ENCODE peak calls at places on chromosome 1, in five cellular contexts. J is iris pigment epithelial cell, K is SHP77, O is COR-L47, T is Panc1. Y is an unnamed sample.

GRCh38 chr1:35807614-35808375 is at the start of gene AGO4:
- DNase-seq in J (peak; percentile 31), K (no peak), O (peak; percentile 24), T (peak; percentile 15), Y (no peak)

GRCh38 chr1:1616045-1616821 is 933 bp downstream of the MIB2 start:
- DNase-seq in J (no peak), K (no peak), O (peak; percentile 23), T (no peak), Y (no peak)

GRCh38 chr1:64961923-64962322 is 4.4 kb downstream of the JAK1 start:
- DNase-seq in J (no peak), K (no peak), O (no peak), T (no peak), Y (no peak)

GRCh38 chr1:246117066-246117791 is 389.9 kb downstream of the SMYD3 start:
- DNase-seq in J (peak; percentile 78), K (peak; percentile 54), O (peak; percentile 40), T (no peak), Y (no peak)

GRCh38 chr1:183022202-183023145 is 746 bp upstream of the LAMC1 start:
- DNase-seq in J (peak; percentile 98), K (peak; percentile 27), O (no peak), T (peak; percentile 92), Y (peak; percentile 84)

GRCh38 chr1:155320661-155321576 is at the start of gene RUSC1:
- DNase-seq in J (peak; percentile 62), K (peak; percentile 92), O (no peak), T (no peak), Y (no peak)

GRCh38 chr1:178540646-178541045 is 27.7 kb downstream of the TEX35 start:
- DNase-seq in J (peak; percentile 86), K (no peak), O (no peak), T (no peak), Y (no peak)

GRCh38 chr1:160007577-160008200 is 24.1 kb downstream of the PIGM start:
- DNase-seq in J (peak; percentile 14), K (peak; percentile 38), O (no peak), T (no peak), Y (peak; percentile 31)

GRCh38 chr1:22627331-22627730 is 9.1 kb upstream of the C1QA start:
- DNase-seq in J (no peak), K (peak; percentile 81), O (peak; percentile 35), T (no peak), Y (no peak)

GRCh38 chr1:40017951-40018575 is 22.5 kb upstream of the CAP1 start:
- DNase-seq in J (no peak), K (no peak), O (peak; percentile 94), T (no peak), Y (no peak)

GRCh38 chr1:225972344-225973152 is 26.6 kb downstream of the SDE2 start:
- DNase-seq in J (no peak), K (no peak), O (no peak), T (no peak), Y (no peak)

GRCh38 chr1:43549921-43550597 is 19.4 kb downstream of the PTPRF start:
- DNase-seq in J (no peak), K (no peak), O (peak; percentile 92), T (no peak), Y (peak; percentile 68)

GRCh38 chr1:230067441-230067870 is 418 bp downstream of the GALNT2 start:
- DNase-seq in J (peak; percentile 48), K (no peak), O (no peak), T (no peak), Y (no peak)

GRCh38 chr1:16053781-16054502 is 10.4 kb downstream of the CLCNKB start:
- DNase-seq in J (no peak), K (no peak), O (no peak), T (no peak), Y (no peak)

GRCh38 chr1:231751624-231751897 is 125.0 kb downstream of the DISC1 start:
- DNase-seq in J (no peak), K (no peak), O (no peak), T (no peak), Y (no peak)

GRCh38 chr1:65827346-65827745 is 34.7 kb downstream of the PDE4B start:
- DNase-seq in J (no peak), K (no peak), O (no peak), T (no peak), Y (no peak)

Y was measured in HCT116.